ENCODE peak calls at places on chromosomes 13 and 19, in nine cellular contexts. One of them, this sample, is unnamed.

GRCh38 chr19:49333426-49334288 is 1.5 kb upstream of the CD37 start:
- DNase-seq in thoracic aorta: no peak
- DNase-seq in body of pancreas: peak
- DNase-seq in stomach: peak
- DNase-seq in fibroblast of pulmonary artery: no peak
- DNase-seq in retinal pigment epithelial cell: no peak
- DNase-seq in OCI-LY7: peak
- DNase-seq in cardiac fibroblast: peak
- DNase-seq in tibial nerve: no peak
- DNase-seq in this sample: no peak

GRCh38 chr19:3830841-3831589 is 37.8 kb downstream of the ZFR2 start:
- DNase-seq in thoracic aorta: no peak
- DNase-seq in body of pancreas: no peak
- DNase-seq in stomach: no peak
- DNase-seq in fibroblast of pulmonary artery: no peak
- DNase-seq in retinal pigment epithelial cell: no peak
- DNase-seq in OCI-LY7: no peak
- DNase-seq in cardiac fibroblast: no peak
- DNase-seq in tibial nerve: no peak
- DNase-seq in this sample: no peak

GRCh38 chr13:108322206-108322824 is 52.8 kb downstream of the TNFSF13B start:
- DNase-seq in thoracic aorta: no peak
- DNase-seq in body of pancreas: no peak
- DNase-seq in stomach: no peak
- DNase-seq in fibroblast of pulmonary artery: peak
- DNase-seq in retinal pigment epithelial cell: no peak
- DNase-seq in OCI-LY7: peak
- DNase-seq in cardiac fibroblast: peak
- DNase-seq in tibial nerve: no peak
- DNase-seq in this sample: peak

GRCh38 chr19:1278713-1279112 is 3.4 kb downstream of the FAM174C start:
- DNase-seq in thoracic aorta: no peak
- DNase-seq in body of pancreas: no peak
- DNase-seq in stomach: no peak
- DNase-seq in fibroblast of pulmonary artery: no peak
- DNase-seq in retinal pigment epithelial cell: no peak
- DNase-seq in OCI-LY7: no peak
- DNase-seq in cardiac fibroblast: no peak
- DNase-seq in tibial nerve: no peak
- DNase-seq in this sample: no peak

GRCh38 chr19:55063492-55063843 is 520 bp upstream of the RDH13 start:
- DNase-seq in thoracic aorta: no peak
- DNase-seq in body of pancreas: no peak
- DNase-seq in stomach: no peak
- DNase-seq in fibroblast of pulmonary artery: no peak
- DNase-seq in retinal pigment epithelial cell: no peak
- DNase-seq in OCI-LY7: no peak
- DNase-seq in cardiac fibroblast: no peak
- DNase-seq in tibial nerve: no peak
- DNase-seq in this sample: no peak

GRCh38 chr19:46840157-46840942 is 10.3 kb downstream of the AP2S1 start:
- DNase-seq in thoracic aorta: no peak
- DNase-seq in body of pancreas: peak
- DNase-seq in stomach: peak
- DNase-seq in fibroblast of pulmonary artery: peak
- DNase-seq in retinal pigment epithelial cell: no peak
- DNase-seq in OCI-LY7: peak
- DNase-seq in cardiac fibroblast: peak
- DNase-seq in tibial nerve: peak
- DNase-seq in this sample: peak

GRCh38 chr13:72651196-72651595 is 76.2 kb downstream of the MZT1 start:
- DNase-seq in thoracic aorta: no peak
- DNase-seq in body of pancreas: no peak
- DNase-seq in stomach: no peak
- DNase-seq in fibroblast of pulmonary artery: peak
- DNase-seq in retinal pigment epithelial cell: no peak
- DNase-seq in OCI-LY7: no peak
- DNase-seq in cardiac fibroblast: peak
- DNase-seq in tibial nerve: no peak
- DNase-seq in this sample: no peak

GRCh38 chr19:32691952-32692726 is 518 bp downstream of the NUDT19 start:
- DNase-seq in thoracic aorta: no peak
- DNase-seq in body of pancreas: peak
- DNase-seq in stomach: peak
- DNase-seq in fibroblast of pulmonary artery: peak
- DNase-seq in retinal pigment epithelial cell: no peak
- DNase-seq in OCI-LY7: peak
- DNase-seq in cardiac fibroblast: peak
- DNase-seq in tibial nerve: peak
- DNase-seq in this sample: no peak

GRCh38 chr19:7944177-7944761 is 803 bp upstream of the TIMM44 start:
- DNase-seq in thoracic aorta: peak
- DNase-seq in body of pancreas: peak
- DNase-seq in stomach: peak
- DNase-seq in fibroblast of pulmonary artery: peak
- DNase-seq in retinal pigment epithelial cell: peak
- DNase-seq in OCI-LY7: peak
- DNase-seq in cardiac fibroblast: peak
- DNase-seq in tibial nerve: peak
- DNase-seq in this sample: peak

GRCh38 chr13:95924389-95924994 is 128.7 kb downstream of the UGGT2 start:
- DNase-seq in thoracic aorta: no peak
- DNase-seq in body of pancreas: no peak
- DNase-seq in stomach: no peak
- DNase-seq in fibroblast of pulmonary artery: peak
- DNase-seq in retinal pigment epithelial cell: peak
- DNase-seq in OCI-LY7: no peak
- DNase-seq in cardiac fibroblast: peak
- DNase-seq in tibial nerve: no peak
- DNase-seq in this sample: peak

GRCh38 chr19:2337329-2337707 is 8.8 kb downstream of the SPPL2B start:
- DNase-seq in thoracic aorta: no peak
- DNase-seq in body of pancreas: peak
- DNase-seq in stomach: no peak
- DNase-seq in fibroblast of pulmonary artery: peak
- DNase-seq in retinal pigment epithelial cell: peak
- DNase-seq in OCI-LY7: no peak
- DNase-seq in cardiac fibroblast: peak
- DNase-seq in tibial nerve: peak
- DNase-seq in this sample: peak

GRCh38 chr19:54616840-54617560 is 13.3 kb upstream of the LILRB1 start:
- DNase-seq in thoracic aorta: no peak
- DNase-seq in body of pancreas: no peak
- DNase-seq in stomach: no peak
- DNase-seq in fibroblast of pulmonary artery: no peak
- DNase-seq in retinal pigment epithelial cell: no peak
- DNase-seq in OCI-LY7: no peak
- DNase-seq in cardiac fibroblast: no peak
- DNase-seq in tibial nerve: no peak
- DNase-seq in this sample: no peak

GRCh38 chr13:110185696-110186095 is 121.3 kb downstream of the COL4A1 start:
- DNase-seq in thoracic aorta: no peak
- DNase-seq in body of pancreas: no peak
- DNase-seq in stomach: no peak
- DNase-seq in fibroblast of pulmonary artery: no peak
- DNase-seq in retinal pigment epithelial cell: no peak
- DNase-seq in OCI-LY7: no peak
- DNase-seq in cardiac fibroblast: peak
- DNase-seq in tibial nerve: no peak
- DNase-seq in this sample: peak

GRCh38 chr13:25088562-25089221 is 7.2 kb upstream of the PABPC3 start:
- DNase-seq in thoracic aorta: no peak
- DNase-seq in body of pancreas: no peak
- DNase-seq in stomach: no peak
- DNase-seq in fibroblast of pulmonary artery: no peak
- DNase-seq in retinal pigment epithelial cell: no peak
- DNase-seq in OCI-LY7: peak
- DNase-seq in cardiac fibroblast: no peak
- DNase-seq in tibial nerve: no peak
- DNase-seq in this sample: no peak

GRCh38 chr13:25084101-25084500 is 11.8 kb upstream of the PABPC3 start:
- DNase-seq in thoracic aorta: no peak
- DNase-seq in body of pancreas: no peak
- DNase-seq in stomach: no peak
- DNase-seq in fibroblast of pulmonary artery: no peak
- DNase-seq in retinal pigment epithelial cell: no peak
- DNase-seq in OCI-LY7: no peak
- DNase-seq in cardiac fibroblast: no peak
- DNase-seq in tibial nerve: no peak
- DNase-seq in this sample: no peak

GRCh38 chr13:25080773-25081172 is 15.2 kb upstream of the PABPC3 start:
- DNase-seq in thoracic aorta: no peak
- DNase-seq in body of pancreas: no peak
- DNase-seq in stomach: no peak
- DNase-seq in fibroblast of pulmonary artery: no peak
- DNase-seq in retinal pigment epithelial cell: no peak
- DNase-seq in OCI-LY7: no peak
- DNase-seq in cardiac fibroblast: no peak
- DNase-seq in tibial nerve: no peak
- DNase-seq in this sample: no peak

DNA sequence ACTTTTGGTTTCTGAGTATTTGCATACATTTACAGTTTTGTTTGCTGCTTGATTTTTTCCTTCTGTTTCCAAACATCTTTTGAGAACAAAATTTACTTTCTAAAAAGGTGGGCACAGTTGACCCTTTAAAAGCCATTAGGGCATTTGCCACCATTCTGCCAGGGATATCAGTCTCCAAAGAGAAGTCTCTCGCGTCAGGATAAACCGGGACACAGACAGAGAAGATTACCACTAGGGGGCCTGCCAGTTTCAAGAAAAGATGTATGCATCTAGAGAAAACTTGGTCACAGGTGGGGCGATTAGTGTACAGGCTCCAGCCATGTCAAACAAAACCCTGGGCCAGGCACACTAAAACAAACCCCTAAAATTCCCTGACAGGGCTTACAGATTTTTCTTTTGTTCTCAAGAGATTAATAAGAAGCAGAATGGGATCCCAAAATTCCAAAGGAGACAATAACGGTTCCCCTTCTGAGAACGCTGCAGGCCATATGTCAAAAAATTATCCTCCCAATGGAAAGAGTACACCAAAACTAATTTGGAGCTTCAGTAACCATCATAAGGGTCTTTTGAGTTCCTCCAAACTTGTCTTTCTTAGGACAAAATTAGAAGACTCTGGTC is 10.7 kb upstream of the PABPC3 start:
- DNase-seq in thoracic aorta: no peak
- DNase-seq in body of pancreas: peak
- DNase-seq in stomach: peak
- DNase-seq in fibroblast of pulmonary artery: peak
- DNase-seq in retinal pigment epithelial cell: peak
- DNase-seq in OCI-LY7: peak
- DNase-seq in cardiac fibroblast: peak
- DNase-seq in tibial nerve: peak
- DNase-seq in this sample: peak
- TF ChIP-seq CTCF in thoracic aorta: peak
- TF ChIP-seq CTCF in body of pancreas: peak
- TF ChIP-seq CTCF in stomach: no peak
- TF ChIP-seq CTCF in fibroblast of pulmonary artery: peak
- TF ChIP-seq CTCF in retinal pigment epithelial cell: peak
- TF ChIP-seq CTCF in OCI-LY7: peak
- TF ChIP-seq CTCF in cardiac fibroblast: peak
- TF ChIP-seq CTCF in tibial nerve: peak
- TF ChIP-seq CTCF in this sample: peak

DNA sequence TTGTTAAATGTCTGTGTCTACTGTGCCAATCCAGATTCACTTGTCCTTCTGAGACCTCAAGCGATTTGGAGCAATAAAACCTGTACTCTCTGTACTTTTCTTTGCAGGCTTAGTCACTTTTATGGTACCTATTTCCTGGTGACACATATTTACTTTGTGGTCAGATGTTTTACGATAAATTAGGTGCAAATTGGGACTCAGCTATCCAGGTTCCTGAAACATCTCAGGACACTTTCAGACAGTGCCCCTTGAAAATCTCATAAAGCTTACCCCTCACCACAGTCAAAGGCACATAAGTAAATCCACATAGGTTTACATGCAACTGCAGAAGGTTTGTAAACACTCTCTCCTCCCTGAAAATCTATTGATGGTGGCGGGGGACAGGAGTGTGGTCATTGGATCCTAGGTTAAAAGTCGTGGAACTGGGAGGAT is 438.8 kb downstream of the EFNB2 start:
- DNase-seq in thoracic aorta: no peak
- DNase-seq in body of pancreas: no peak
- DNase-seq in stomach: no peak
- DNase-seq in fibroblast of pulmonary artery: no peak
- DNase-seq in retinal pigment epithelial cell: no peak
- DNase-seq in OCI-LY7: no peak
- DNase-seq in cardiac fibroblast: no peak
- DNase-seq in tibial nerve: no peak
- DNase-seq in this sample: no peak
- H3K4me3 ChIP-seq in thoracic aorta: no peak
- H3K4me3 ChIP-seq in body of pancreas: no peak
- H3K4me3 ChIP-seq in stomach: no peak
- H3K4me3 ChIP-seq in fibroblast of pulmonary artery: no peak
- H3K4me3 ChIP-seq in retinal pigment epithelial cell: no peak
- H3K4me3 ChIP-seq in OCI-LY7: no peak
- H3K4me3 ChIP-seq in cardiac fibroblast: no peak
- H3K4me3 ChIP-seq in tibial nerve: no peak
- H3K4me3 ChIP-seq in this sample: no peak

GRCh38 chr19:44891016-44891882 is at the start of gene TOMM40:
- DNase-seq in thoracic aorta: peak
- DNase-seq in body of pancreas: peak
- DNase-seq in stomach: peak
- DNase-seq in fibroblast of pulmonary artery: peak
- DNase-seq in retinal pigment epithelial cell: peak
- DNase-seq in OCI-LY7: peak
- DNase-seq in cardiac fibroblast: peak
- DNase-seq in tibial nerve: no peak
- DNase-seq in this sample: no peak
- TF ChIP-seq CTCF in thoracic aorta: no peak
- TF ChIP-seq CTCF in body of pancreas: no peak
- TF ChIP-seq CTCF in stomach: no peak
- TF ChIP-seq CTCF in fibroblast of pulmonary artery: no peak
- TF ChIP-seq CTCF in retinal pigment epithelial cell: peak
- TF ChIP-seq CTCF in OCI-LY7: peak
- TF ChIP-seq CTCF in cardiac fibroblast: no peak
- TF ChIP-seq CTCF in tibial nerve: peak
- TF ChIP-seq CTCF in this sample: peak

DNA sequence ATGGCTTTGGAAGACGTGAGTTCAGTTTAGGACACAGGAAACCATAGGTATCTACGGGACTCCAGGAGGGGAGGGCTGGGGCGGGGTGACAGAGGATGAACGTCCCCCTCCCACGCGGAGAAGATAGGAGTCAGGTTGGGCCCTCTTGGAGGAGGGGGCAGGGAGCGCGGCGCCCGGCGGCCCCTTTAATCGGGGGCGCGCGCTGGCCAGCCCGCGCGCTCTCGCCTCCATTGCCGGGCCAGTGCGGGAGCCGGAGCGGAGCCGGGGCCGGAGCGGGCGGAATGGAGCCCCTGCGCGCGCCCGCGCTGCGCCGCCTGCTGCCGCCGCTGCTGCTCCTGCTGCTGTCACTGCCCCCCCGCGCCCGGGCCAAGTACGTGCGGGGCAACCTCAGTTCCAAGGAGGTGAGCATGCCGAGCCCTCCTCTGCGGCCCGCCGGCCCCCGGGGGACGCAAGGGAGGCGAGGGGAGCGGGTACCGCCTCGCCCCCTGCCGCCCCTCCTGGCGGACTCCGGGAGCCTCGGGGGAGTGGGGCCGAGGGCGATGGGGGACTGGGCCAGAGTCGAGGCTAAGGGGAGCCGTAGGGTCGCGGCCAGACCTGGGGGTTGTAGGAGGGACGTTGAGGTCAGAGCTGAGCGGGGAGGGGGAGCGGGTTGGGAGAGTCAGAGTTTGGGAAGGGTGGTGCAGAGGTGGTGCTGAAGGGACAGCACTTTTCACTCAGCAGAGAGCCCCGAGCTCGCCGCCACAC is at the start of gene TMEM145:
- DNase-seq in thoracic aorta: no peak
- DNase-seq in body of pancreas: peak
- DNase-seq in stomach: peak
- DNase-seq in fibroblast of pulmonary artery: peak
- DNase-seq in retinal pigment epithelial cell: no peak
- DNase-seq in OCI-LY7: peak
- DNase-seq in cardiac fibroblast: peak
- DNase-seq in tibial nerve: no peak
- DNase-seq in this sample: no peak
- H3K4me3 ChIP-seq in thoracic aorta: peak
- H3K4me3 ChIP-seq in body of pancreas: no peak
- H3K4me3 ChIP-seq in stomach: peak
- H3K4me3 ChIP-seq in fibroblast of pulmonary artery: peak
- H3K4me3 ChIP-seq in retinal pigment epithelial cell: peak
- H3K4me3 ChIP-seq in OCI-LY7: peak
- H3K4me3 ChIP-seq in cardiac fibroblast: peak
- H3K4me3 ChIP-seq in tibial nerve: peak
- H3K4me3 ChIP-seq in this sample: peak